ENCODE peak calls at places on chromosome 12, in five cellular contexts. One of them, this sample, is unnamed. For H3K36me3, the result is how much of the 10 kb centered on the place peaks cover.

GRCh38 chr12:105622220-105622619 is 291.7 kb downstream of the C12orf75 start:
- DNase-seq in CD4-positive, alpha-beta memory T cell: no peak
- DNase-seq in heart right ventricle: no peak
- DNase-seq in uterus: no peak
- DNase-seq in colonic mucosa: no peak
- DNase-seq in this sample: no peak

GRCh38 chr12:107497231-107497630 is 188.4 kb upstream of the PWP1 start:
- DNase-seq in CD4-positive, alpha-beta memory T cell: no peak
- DNase-seq in heart right ventricle: no peak
- DNase-seq in uterus: no peak
- DNase-seq in colonic mucosa: no peak
- DNase-seq in this sample: no peak

GRCh38 chr12:115213538-115213961 is 529.6 kb upstream of the TBX3 start:
- DNase-seq in CD4-positive, alpha-beta memory T cell: no peak
- DNase-seq in heart right ventricle: peak
- DNase-seq in uterus: no peak
- DNase-seq in colonic mucosa: no peak
- DNase-seq in this sample: peak

GRCh38 chr12:31928246-31929139 is 30.7 kb upstream of the RESF1 start:
- DNase-seq in CD4-positive, alpha-beta memory T cell: peak
- DNase-seq in heart right ventricle: no peak
- DNase-seq in uterus: no peak
- DNase-seq in colonic mucosa: no peak
- DNase-seq in this sample: no peak

GRCh38 chr12:126219654-126220279 is 1154.5 kb downstream of the AACS start:
- DNase-seq in CD4-positive, alpha-beta memory T cell: no peak
- DNase-seq in heart right ventricle: no peak
- DNase-seq in uterus: no peak
- DNase-seq in colonic mucosa: no peak
- DNase-seq in this sample: no peak

GRCh38 chr12:80598004-80598606 is 109.3 kb upstream of the MYF6 start:
- DNase-seq in CD4-positive, alpha-beta memory T cell: no peak
- DNase-seq in heart right ventricle: no peak
- DNase-seq in uterus: no peak
- DNase-seq in colonic mucosa: no peak
- DNase-seq in this sample: no peak

GRCh38 chr12:107091989-107092641 is 1.2 kb downstream of the CRY1 start:
- DNase-seq in CD4-positive, alpha-beta memory T cell: peak
- DNase-seq in heart right ventricle: no peak
- DNase-seq in uterus: no peak
- DNase-seq in colonic mucosa: peak
- DNase-seq in this sample: peak

GRCh38 chr12:51635371-51635770 is 44.3 kb downstream of the SCN8A start:
- DNase-seq in CD4-positive, alpha-beta memory T cell: no peak
- DNase-seq in heart right ventricle: no peak
- DNase-seq in uterus: no peak
- DNase-seq in colonic mucosa: no peak
- DNase-seq in this sample: no peak

GRCh38 chr12:124617615-124618014 is 50.2 kb upstream of the NCOR2 start:
- DNase-seq in CD4-positive, alpha-beta memory T cell: no peak
- DNase-seq in heart right ventricle: peak
- DNase-seq in uterus: no peak
- DNase-seq in colonic mucosa: no peak
- DNase-seq in this sample: peak

GRCh38 chr12:62862259-62862881 is 72.6 kb downstream of the PPM1H start:
- DNase-seq in CD4-positive, alpha-beta memory T cell: no peak
- DNase-seq in heart right ventricle: no peak
- DNase-seq in uterus: no peak
- DNase-seq in colonic mucosa: no peak
- DNase-seq in this sample: no peak

GRCh38 chr12:91877022-91877421 is 268.6 kb downstream of the BTG1 start:
- DNase-seq in CD4-positive, alpha-beta memory T cell: peak
- DNase-seq in heart right ventricle: no peak
- DNase-seq in uterus: no peak
- DNase-seq in colonic mucosa: peak
- DNase-seq in this sample: no peak

GRCh38 chr12:121326996-121327674 is 25.1 kb downstream of the ANAPC5 start:
- DNase-seq in CD4-positive, alpha-beta memory T cell: no peak
- DNase-seq in heart right ventricle: no peak
- DNase-seq in uterus: no peak
- DNase-seq in colonic mucosa: no peak
- DNase-seq in this sample: no peak

GRCh38 chr12:122197612-122197966 is 5.9 kb upstream of the B3GNT4 start:
- DNase-seq in CD4-positive, alpha-beta memory T cell: no peak
- DNase-seq in heart right ventricle: no peak
- DNase-seq in uterus: no peak
- DNase-seq in colonic mucosa: no peak
- DNase-seq in this sample: no peak

GRCh38 chr12:24244231-24244630 is 294.8 kb upstream of the SOX5 start:
- DNase-seq in CD4-positive, alpha-beta memory T cell: no peak
- DNase-seq in heart right ventricle: no peak
- DNase-seq in uterus: no peak
- DNase-seq in colonic mucosa: no peak
- DNase-seq in this sample: no peak

GRCh38 chr12:121114806-121115205 is 17.9 kb upstream of the P2RX7 start:
- DNase-seq in CD4-positive, alpha-beta memory T cell: no peak
- DNase-seq in heart right ventricle: no peak
- DNase-seq in uterus: no peak
- DNase-seq in colonic mucosa: no peak
- DNase-seq in this sample: no peak

GRCh38 chr12:75859868-75860267 is 171.7 kb downstream of the PHLDA1 start:
- DNase-seq in CD4-positive, alpha-beta memory T cell: no peak
- DNase-seq in heart right ventricle: no peak
- DNase-seq in uterus: no peak
- DNase-seq in colonic mucosa: no peak
- DNase-seq in this sample: no peak

GRCh38 chr12:51374346-51374745 is 16.9 kb downstream of the GALNT6 start:
- DNase-seq in CD4-positive, alpha-beta memory T cell: no peak
- DNase-seq in heart right ventricle: no peak
- DNase-seq in uterus: no peak
- DNase-seq in colonic mucosa: no peak
- DNase-seq in this sample: no peak

GRCh38 chr12:116236148-116236731 is 41.3 kb downstream of the MED13L start:
- DNase-seq in CD4-positive, alpha-beta memory T cell: peak
- DNase-seq in heart right ventricle: no peak
- DNase-seq in uterus: no peak
- DNase-seq in colonic mucosa: peak
- DNase-seq in this sample: peak

GRCh38 chr12:20040194-20040593 is 328.1 kb upstream of the PDE3A start:
- DNase-seq in CD4-positive, alpha-beta memory T cell: no peak
- DNase-seq in heart right ventricle: no peak
- DNase-seq in uterus: no peak
- DNase-seq in colonic mucosa: no peak
- DNase-seq in this sample: no peak

GRCh38 chr12:21828111-21828775 is 53.7 kb upstream of the KCNJ8 start:
- DNase-seq in CD4-positive, alpha-beta memory T cell: no peak
- DNase-seq in heart right ventricle: no peak
- DNase-seq in uterus: no peak
- DNase-seq in colonic mucosa: no peak
- DNase-seq in this sample: no peak

GRCh38 chr12:81296556-81297305 is 218.9 kb downstream of the ACSS3 start:
- DNase-seq in CD4-positive, alpha-beta memory T cell: no peak
- DNase-seq in heart right ventricle: no peak
- DNase-seq in uterus: no peak
- DNase-seq in colonic mucosa: no peak
- DNase-seq in this sample: no peak

GRCh38 chr12:18810537-18811253 is 72.8 kb downstream of the CAPZA3 start:
- DNase-seq in CD4-positive, alpha-beta memory T cell: no peak
- DNase-seq in heart right ventricle: no peak
- DNase-seq in uterus: no peak
- DNase-seq in colonic mucosa: no peak
- DNase-seq in this sample: no peak

GRCh38 chr12:41585784-41586183 is 397.7 kb downstream of the PDZRN4 start:
- DNase-seq in CD4-positive, alpha-beta memory T cell: no peak
- DNase-seq in heart right ventricle: no peak
- DNase-seq in uterus: no peak
- DNase-seq in colonic mucosa: no peak
- DNase-seq in this sample: no peak
- H3K4me3 ChIP-seq in CD4-positive, alpha-beta memory T cell: no peak
- H3K4me3 ChIP-seq in heart right ventricle: no peak
- H3K4me3 ChIP-seq in uterus: no peak
- H3K4me3 ChIP-seq in colonic mucosa: no peak
- H3K4me3 ChIP-seq in this sample: no peak

GRCh38 chr12:131789638-131790037 is 38.6 kb upstream of the MMP17 start:
- DNase-seq in CD4-positive, alpha-beta memory T cell: no peak
- DNase-seq in heart right ventricle: no peak
- DNase-seq in uterus: no peak
- DNase-seq in colonic mucosa: no peak
- DNase-seq in this sample: no peak
- H3K36me3 ChIP-seq in CD4-positive, alpha-beta memory T cell: under half
- H3K36me3 ChIP-seq in heart right ventricle: half or more
- H3K36me3 ChIP-seq in uterus: under half
- H3K36me3 ChIP-seq in colonic mucosa: under half
- H3K36me3 ChIP-seq in this sample: under half

DNA sequence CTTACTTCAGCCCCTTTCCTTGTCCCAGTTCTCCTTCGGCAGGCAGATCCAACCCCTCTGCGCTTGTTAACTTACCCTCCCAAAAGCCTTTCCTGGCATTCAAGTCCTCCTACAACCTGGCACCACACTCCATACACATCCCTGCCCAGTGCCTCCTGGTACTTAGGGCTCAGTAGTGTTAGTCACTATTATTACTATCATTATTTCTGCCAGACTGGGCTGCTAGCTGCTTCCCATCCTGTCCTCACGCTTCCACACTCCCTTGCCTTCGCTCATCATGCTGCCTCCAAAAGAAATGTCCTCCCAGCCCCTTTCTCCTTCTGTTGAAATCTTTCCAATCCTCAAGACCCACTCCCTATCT is 1.6 kb upstream of the HDAC7 start:
- DNase-seq in CD4-positive, alpha-beta memory T cell: no peak
- DNase-seq in heart right ventricle: no peak
- DNase-seq in uterus: no peak
- DNase-seq in colonic mucosa: no peak
- DNase-seq in this sample: no peak
- H3K4me3 ChIP-seq in CD4-positive, alpha-beta memory T cell: no peak
- H3K4me3 ChIP-seq in heart right ventricle: no peak
- H3K4me3 ChIP-seq in uterus: peak
- H3K4me3 ChIP-seq in colonic mucosa: no peak
- H3K4me3 ChIP-seq in this sample: no peak

GRCh38 chr12:53532524-53533445 is 25.5 kb upstream of the NPFF start:
- DNase-seq in CD4-positive, alpha-beta memory T cell: no peak
- DNase-seq in heart right ventricle: no peak
- DNase-seq in uterus: no peak
- DNase-seq in colonic mucosa: no peak
- DNase-seq in this sample: no peak
- H3K36me3 ChIP-seq in CD4-positive, alpha-beta memory T cell: half or more
- H3K36me3 ChIP-seq in heart right ventricle: half or more
- H3K36me3 ChIP-seq in uterus: under half
- H3K36me3 ChIP-seq in colonic mucosa: under half
- H3K36me3 ChIP-seq in this sample: under half

GRCh38 chr12:6959376-6960290 is 8.5 kb downstream of the PTPN6 start:
- DNase-seq in CD4-positive, alpha-beta memory T cell: no peak
- DNase-seq in heart right ventricle: no peak
- DNase-seq in uterus: no peak
- DNase-seq in colonic mucosa: peak
- DNase-seq in this sample: peak

GRCh38 chr12:6960291-6961277 is 9.4 kb downstream of the PTPN6 start:
- DNase-seq in CD4-positive, alpha-beta memory T cell: peak
- DNase-seq in heart right ventricle: no peak
- DNase-seq in uterus: no peak
- DNase-seq in colonic mucosa: peak
- DNase-seq in this sample: peak

GRCh38 chr12:6961695-6962284 is 8.7 kb downstream of the PHB2 start:
- DNase-seq in CD4-positive, alpha-beta memory T cell: peak
- DNase-seq in heart right ventricle: peak
- DNase-seq in uterus: peak
- DNase-seq in colonic mucosa: peak
- DNase-seq in this sample: peak

GRCh38 chr12:6962285-6963015 is 8.0 kb downstream of the PHB2 start:
- DNase-seq in CD4-positive, alpha-beta memory T cell: no peak
- DNase-seq in heart right ventricle: no peak
- DNase-seq in uterus: no peak
- DNase-seq in colonic mucosa: peak
- DNase-seq in this sample: peak

GRCh38 chr12:6961278-6961694 is 9.2 kb downstream of the PHB2 start:
- DNase-seq in CD4-positive, alpha-beta memory T cell: peak
- DNase-seq in heart right ventricle: peak
- DNase-seq in uterus: peak
- DNase-seq in colonic mucosa: peak
- DNase-seq in this sample: peak
- H3K4me3 ChIP-seq in CD4-positive, alpha-beta memory T cell: peak
- H3K4me3 ChIP-seq in heart right ventricle: no peak
- H3K4me3 ChIP-seq in uterus: peak
- H3K4me3 ChIP-seq in colonic mucosa: no peak
- H3K4me3 ChIP-seq in this sample: no peak

GRCh38 chr12:1782215-1782614 is 38.1 kb upstream of the LRTM2 start:
- DNase-seq in CD4-positive, alpha-beta memory T cell: no peak
- DNase-seq in heart right ventricle: no peak
- DNase-seq in uterus: no peak
- DNase-seq in colonic mucosa: no peak
- DNase-seq in this sample: no peak
- H3K36me3 ChIP-seq in CD4-positive, alpha-beta memory T cell: under half
- H3K36me3 ChIP-seq in heart right ventricle: under half
- H3K36me3 ChIP-seq in uterus: under half
- H3K36me3 ChIP-seq in colonic mucosa: under half
- H3K36me3 ChIP-seq in this sample: under half

GRCh38 chr12:3097836-3098235 is 20.7 kb downstream of the TSPAN9 start:
- DNase-seq in CD4-positive, alpha-beta memory T cell: no peak
- DNase-seq in heart right ventricle: peak
- DNase-seq in uterus: no peak
- DNase-seq in colonic mucosa: no peak
- DNase-seq in this sample: no peak
- H3K4me3 ChIP-seq in CD4-positive, alpha-beta memory T cell: no peak
- H3K4me3 ChIP-seq in heart right ventricle: no peak
- H3K4me3 ChIP-seq in uterus: peak
- H3K4me3 ChIP-seq in colonic mucosa: no peak
- H3K4me3 ChIP-seq in this sample: no peak

This sample was measured in H7.